ENCODE peak calls at places on chromosomes 7 and 10, in four cellular contexts. N, S, L and O are unnamed samples.

GRCh38 chr10:33183658-33184057 is 150.8 kb downstream of the NRP1 start:
- DNase-seq in N (peak; percentile 36), S (no peak), L (no peak), O (no peak)

GRCh38 chr10:5040781-5041470 is 37.3 kb upstream of the AKR1C2 start:
- DNase-seq in N (peak; percentile 54), S (peak; percentile 59), L (no peak), O (no peak)

GRCh38 chr10:19772958-19773357 is 43.3 kb upstream of the PLXDC2 start:
- DNase-seq in N (no peak), S (peak; percentile 4), L (no peak), O (no peak)

GRCh38 chr10:76318171-76318570 is 886.7 kb downstream of the LRMDA start:
- DNase-seq in N (no peak), S (no peak), L (no peak), O (no peak)

GRCh38 chr10:70901276-70901878 is 13.0 kb upstream of the PCBD1 start:
- DNase-seq in N (no peak), S (no peak), L (no peak), O (no peak)

GRCh38 chr10:3348561-3348960 is 176.0 kb upstream of the PITRM1 start:
- DNase-seq in N (no peak), S (no peak), L (no peak), O (no peak)

GRCh38 chr7:87159538-87159937 is 7.3 kb downstream of the DMTF1 start:
- DNase-seq in N (peak; percentile 3), S (no peak), L (no peak), O (no peak)

GRCh38 chr7:73577627-73578341 is 595 bp downstream of the TBL2 start:
- DNase-seq in N (peak; percentile 37), S (no peak), L (no peak), O (peak; percentile 17)

GRCh38 chr7:14936530-14936929 is 34.0 kb upstream of the DGKB start:
- DNase-seq in N (peak; percentile 18), S (peak; percentile 7), L (peak; percentile 65), O (no peak)

DNA sequence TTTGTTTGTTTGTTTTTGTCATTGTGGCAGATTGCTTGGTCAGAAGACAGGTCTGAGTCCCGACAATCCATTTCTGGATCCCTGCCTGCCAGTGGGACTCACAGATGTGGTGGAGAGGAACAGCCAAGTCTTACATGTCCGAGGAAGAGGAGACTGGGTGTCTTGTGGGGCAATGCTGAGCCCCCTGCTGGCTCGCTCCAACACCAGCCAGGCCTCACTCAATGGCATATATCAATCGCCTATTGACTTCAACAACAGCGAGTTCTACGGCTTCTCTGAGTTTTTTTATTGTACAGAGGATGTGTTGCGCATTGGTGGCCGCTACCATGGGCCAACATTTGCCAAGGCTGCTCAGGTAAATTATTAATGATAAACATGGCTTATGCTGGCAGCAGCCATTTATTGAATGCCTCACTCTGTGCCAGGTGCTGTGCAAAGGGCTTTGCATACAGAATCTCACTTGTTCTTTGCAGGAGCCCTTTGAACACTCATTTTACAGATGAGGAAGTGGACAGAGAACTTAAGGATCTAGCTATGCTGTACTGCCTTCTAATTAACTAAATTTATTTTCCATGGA is 33.3 kb downstream of the COX15 start:
- DNase-seq in N (no peak), S (no peak), L (no peak), O (no peak)
- TF ChIP-seq CTCF in N (no peak), S (peak; percentile 13), L (peak; percentile 5), O (no peak)

DNA sequence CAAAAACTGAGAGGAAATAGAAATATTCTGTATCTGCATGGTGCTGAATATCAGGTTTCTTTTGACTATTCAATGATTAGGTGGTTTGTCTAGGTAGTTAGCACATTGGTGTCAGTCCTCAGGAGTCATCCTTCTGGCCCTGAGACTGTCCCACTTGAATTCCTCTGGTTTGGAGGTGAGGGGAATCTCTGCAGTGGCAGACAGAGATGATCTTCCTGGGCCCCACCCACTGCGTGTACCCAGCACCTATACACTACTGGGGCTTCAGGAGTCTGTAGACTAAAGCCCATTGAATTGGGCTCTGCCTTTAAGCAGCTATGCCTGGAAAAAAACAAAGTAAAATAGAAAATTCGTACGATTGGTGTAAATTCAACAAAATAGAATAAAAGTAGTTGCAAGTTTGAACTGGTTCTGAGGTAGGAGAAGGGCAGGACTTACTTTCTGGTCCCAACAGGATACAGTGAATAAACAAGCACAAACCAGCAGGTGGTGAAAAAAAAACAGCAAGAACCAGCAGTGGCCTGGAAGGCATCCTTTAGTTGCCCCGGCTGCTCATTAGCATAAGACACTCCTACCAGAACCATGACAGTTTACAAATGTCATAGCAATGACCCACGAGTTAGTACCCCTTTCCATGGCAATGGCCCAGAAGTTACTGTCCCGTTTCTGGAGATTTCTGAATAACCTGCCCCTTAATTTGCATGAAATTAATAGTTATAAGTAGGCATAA is 1.7 kb downstream of the LIPM start:
- DNase-seq in N (no peak), S (peak; percentile 29), L (no peak), O (no peak)
- TF ChIP-seq CTCF in N (no peak), S (no peak), L (no peak), O (no peak)

GRCh38 chr7:115235075-115235474 is 313.2 kb downstream of the MDFIC start:
- DNase-seq in N (no peak), S (no peak), L (no peak), O (no peak)
- TF ChIP-seq CTCF in N (no peak), S (no peak), L (no peak), O (no peak)

GRCh38 chr10:14543048-14543903 is 212.6 kb upstream of the FRMD4A start:
- DNase-seq in N (peak; percentile 49), S (no peak), L (no peak), O (no peak)
- TF ChIP-seq CTCF in N (peak; percentile 18), S (no peak), L (peak; percentile 50), O (no peak)

GRCh38 chr10:15591937-15592336 is 127.8 kb downstream of the ITGA8 start:
- DNase-seq in N (no peak), S (no peak), L (no peak), O (no peak)
- TF ChIP-seq CTCF in N (no peak), S (no peak), L (no peak), O (no peak)

GRCh38 chr7:116706668-116707126 is 34.7 kb downstream of the MET start:
- DNase-seq in N (peak; percentile 71), S (peak; percentile 83), L (no peak), O (peak; percentile 71)

GRCh38 chr7:116705419-116705818 is 33.4 kb downstream of the MET start:
- DNase-seq in N (no peak), S (no peak), L (no peak), O (no peak)

GRCh38 chr7:116708248-116708647 is 36.3 kb downstream of the MET start:
- DNase-seq in N (no peak), S (no peak), L (no peak), O (no peak)

GRCh38 chr7:116708861-116709260 is 36.9 kb downstream of the MET start:
- DNase-seq in N (no peak), S (no peak), L (no peak), O (no peak)

DNA sequence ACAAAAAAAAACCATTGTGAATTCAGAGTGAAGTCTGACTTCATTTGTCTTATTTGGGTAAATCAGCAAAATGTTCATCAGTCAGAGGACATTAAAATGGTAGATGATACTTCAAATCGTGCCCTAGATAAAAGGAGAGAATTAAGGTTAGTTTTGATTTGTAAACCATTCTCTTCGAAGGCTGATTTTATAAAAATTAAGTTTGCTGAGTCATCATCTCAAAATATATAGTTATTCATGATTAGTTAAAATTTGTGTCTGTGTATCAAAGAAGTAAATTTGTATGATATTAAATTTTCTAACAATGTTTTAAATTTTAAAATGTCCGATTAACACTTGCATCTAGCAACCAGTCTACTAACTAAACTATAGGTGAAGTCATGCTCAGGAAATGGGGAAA is 35.3 kb downstream of the MET start:
- DNase-seq in N (no peak), S (no peak), L (no peak), O (no peak)
- TF ChIP-seq CTCF in N (no peak), S (no peak), L (no peak), O (no peak)

DNA sequence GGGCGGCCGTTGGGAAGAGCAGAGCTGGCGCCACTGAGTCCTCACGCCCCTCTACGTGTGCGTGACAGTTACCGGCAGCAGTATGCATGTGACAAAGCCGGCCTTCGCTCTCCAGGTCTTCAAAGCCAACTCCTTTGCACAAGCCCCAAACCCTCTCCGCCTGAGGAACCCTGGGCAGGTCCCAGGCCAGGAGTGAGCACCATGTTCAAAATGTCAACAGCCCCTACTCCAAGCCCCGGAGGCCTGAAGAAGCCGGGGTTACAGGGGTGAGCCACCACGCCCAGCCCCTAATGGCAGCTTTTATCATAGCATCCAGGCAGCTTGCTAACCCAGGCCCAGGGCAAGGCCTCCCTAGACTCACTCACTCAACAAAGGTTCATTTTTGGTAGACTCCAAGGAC is 70.8 kb downstream of the OAT start:
- DNase-seq in N (no peak), S (no peak), L (no peak), O (no peak)
- TF ChIP-seq CTCF in N (no peak), S (no peak), L (no peak), O (no peak)

GRCh38 chr7:21887779-21888178 is 57.9 kb downstream of the CDCA7L start:
- DNase-seq in N (no peak), S (no peak), L (no peak), O (no peak)

GRCh38 chr7:21884496-21884895 is 61.2 kb downstream of the CDCA7L start:
- DNase-seq in N (no peak), S (no peak), L (no peak), O (peak; percentile 53)

GRCh38 chr7:21887353-21887752 is 58.3 kb downstream of the CDCA7L start:
- DNase-seq in N (no peak), S (no peak), L (no peak), O (no peak)

GRCh38 chr7:21886396-21886795 is 59.3 kb downstream of the CDCA7L start:
- DNase-seq in N (no peak), S (no peak), L (no peak), O (no peak)

DNA sequence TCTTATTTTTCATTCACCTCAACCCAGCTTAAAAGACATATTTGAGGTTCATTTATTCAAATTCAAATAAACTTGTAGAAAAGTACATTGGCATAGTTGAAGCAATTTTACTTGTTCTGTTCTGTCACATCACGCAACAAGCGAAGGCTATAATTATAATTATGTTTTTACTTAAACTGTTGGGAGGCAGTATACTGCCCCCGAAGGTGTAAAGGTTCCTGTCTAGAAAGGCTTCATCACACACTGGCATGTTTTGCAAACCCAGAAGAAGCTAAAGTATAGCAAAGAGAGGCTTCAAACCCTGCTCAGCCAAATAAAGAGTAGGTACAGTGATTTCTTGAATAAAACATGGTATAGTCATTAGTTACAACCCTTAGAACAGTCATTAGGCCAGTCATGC is 62.6 kb downstream of the CDCA7L start:
- DNase-seq in N (no peak), S (no peak), L (no peak), O (no peak)
- TF ChIP-seq CTCF in N (no peak), S (no peak), L (no peak), O (no peak)

GRCh38 chr10:123645615-123646014 is 20.5 kb upstream of the GPR26 start:
- DNase-seq in N (no peak), S (no peak), L (no peak), O (no peak)

GRCh38 chr10:123642293-123642692 is 23.9 kb upstream of the GPR26 start:
- DNase-seq in N (no peak), S (no peak), L (no peak), O (no peak)

GRCh38 chr10:123642697-123643096 is 23.5 kb upstream of the GPR26 start:
- DNase-seq in N (no peak), S (no peak), L (peak; percentile 33), O (no peak)

GRCh38 chr10:123645016-123645415 is 21.1 kb upstream of the GPR26 start:
- DNase-seq in N (no peak), S (no peak), L (no peak), O (no peak)

DNA sequence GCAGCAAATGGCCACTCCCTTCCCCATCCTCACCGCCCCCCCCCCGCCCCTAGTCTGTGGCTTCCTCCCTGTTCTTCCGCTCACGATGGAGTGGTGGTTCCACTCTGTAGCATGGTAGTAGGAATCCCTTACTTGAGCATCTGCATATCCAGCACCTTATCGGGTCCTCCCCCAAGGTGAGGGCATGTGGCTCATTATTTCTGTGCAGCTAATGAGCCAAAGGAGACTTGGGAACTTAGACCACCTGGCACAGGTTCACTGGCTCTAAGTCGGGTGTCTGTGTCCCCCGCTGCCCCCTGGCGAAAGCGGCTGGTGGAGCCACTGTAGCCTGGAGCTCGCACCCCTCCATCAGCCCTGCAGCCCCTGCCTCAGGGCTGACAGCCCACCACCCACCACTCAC is 22.8 kb upstream of the GPR26 start:
- DNase-seq in N (no peak), S (no peak), L (no peak), O (no peak)
- TF ChIP-seq CTCF in N (no peak), S (no peak), L (no peak), O (no peak)